ENCODE peak calls at places on chromosome 7, in five cellular contexts. Y, Q, C, F and V are unnamed samples. For H3K4me1, the result is how much of the 10 kb centered on the place peaks cover.

GRCh38 chr7:100190059-100190711 is 12.5 kb downstream of the STAG3 start:
- DNase-seq in Y (no peak), F (no peak), C (no peak), Q (no peak), V (peak)

GRCh38 chr7:55308186-55308929 is 56.8 kb upstream of the LANCL2 start:
- DNase-seq in F (no peak), Y (no peak), Q (no peak), C (no peak), V (no peak)

GRCh38 chr7:121515651-121516401 is 119.7 kb upstream of the FAM3C start:
- DNase-seq in Q (no peak), F (no peak), C (no peak), Y (no peak), V (no peak)

GRCh38 chr7:155824195-155824915 is 12.1 kb upstream of the SHH start:
- DNase-seq in C (no peak), Q (no peak), F (no peak), Y (peak), V (peak)

GRCh38 chr7:28714452-28715120 is 243.5 kb downstream of the TRIL start:
- DNase-seq in Q (no peak), Y (no peak), C (no peak), F (no peak), V (no peak)

GRCh38 chr7:140143997-140144396 is 32.8 kb downstream of the KDM7A start:
- DNase-seq in F (no peak), Y (no peak), Q (no peak), C (no peak), V (no peak)

GRCh38 chr7:50068026-50068425 is 25.0 kb downstream of the ZPBP start:
- DNase-seq in F (no peak), Q (no peak), C (no peak), Y (peak), V (peak)

GRCh38 chr7:47795631-47796030 is 152.6 kb downstream of the PKD1L1 start:
- DNase-seq in C (no peak), F (no peak), Y (no peak), Q (no peak), V (no peak)

GRCh38 chr7:13017325-13017853 is 330.0 kb downstream of the ARL4A start:
- DNase-seq in C (no peak), Y (no peak), F (no peak), Q (no peak), V (peak)

GRCh38 chr7:79282882-79283602 is 170.4 kb downstream of the MAGI2 start:
- DNase-seq in Q (no peak), Y (no peak), C (no peak), F (no peak), V (no peak)

GRCh38 chr7:36175872-36176271 is 22.8 kb downstream of the EEPD1 start:
- DNase-seq in F (peak), Q (no peak), C (peak), Y (no peak), V (no peak)

GRCh38 chr7:95631545-95631944 is 35.2 kb upstream of the PDK4 start:
- DNase-seq in Q (no peak), Y (no peak), C (no peak), F (no peak), V (no peak)

GRCh38 chr7:51075681-51076580 is 240.7 kb downstream of the COBL start:
- DNase-seq in F (no peak), Y (no peak), Q (no peak), C (peak), V (no peak)

GRCh38 chr7:103784887-103785286 is 204.6 kb downstream of the RELN start:
- DNase-seq in Y (no peak), C (no peak), F (no peak), Q (no peak), V (no peak)

GRCh38 chr7:12564996-12565764 is 5.3 kb upstream of the SCIN start:
- DNase-seq in C (no peak), F (no peak), Q (no peak), Y (no peak), V (peak)

GRCh38 chr7:134016223-134016941 is 110.8 kb upstream of the LRGUK start:
- DNase-seq in Y (no peak), Q (no peak), F (no peak), C (no peak), V (peak)

DNA sequence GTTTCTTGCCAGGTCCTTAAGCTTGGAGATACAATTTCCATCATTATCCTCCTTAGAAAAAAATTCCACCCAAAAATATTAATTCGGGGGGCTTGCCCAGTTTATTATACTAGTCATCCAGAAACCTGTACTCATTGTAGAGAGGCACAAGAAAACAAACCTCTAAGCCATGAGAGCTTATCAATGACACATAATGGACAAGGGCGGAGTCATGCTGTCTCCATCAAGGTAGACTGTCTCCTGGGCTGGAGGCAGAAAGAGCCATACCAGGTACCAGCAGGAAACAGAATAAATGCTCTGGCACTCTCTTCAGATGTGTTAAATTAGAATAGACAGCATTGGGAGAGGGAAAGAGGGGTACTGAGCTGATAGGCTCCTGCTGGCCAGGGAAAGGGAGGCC is 69.8 kb upstream of the GSDME start:
- DNase-seq in F (no peak), Q (no peak), C (no peak), Y (no peak), V (peak)
- H3K4me1 ChIP-seq in F (under half), Q (under half), C (under half), Y (under half), V (under half)

GRCh38 chr7:5766321-5766761 is 15.1 kb downstream of the RNF216 start:
- DNase-seq in Y (no peak), F (no peak), Q (no peak), C (no peak), V (no peak)

GRCh38 chr7:5769571-5769970 is 11.9 kb downstream of the RNF216 start:
- DNase-seq in Q (no peak), C (no peak), F (no peak), Y (no peak), V (no peak)

DNA sequence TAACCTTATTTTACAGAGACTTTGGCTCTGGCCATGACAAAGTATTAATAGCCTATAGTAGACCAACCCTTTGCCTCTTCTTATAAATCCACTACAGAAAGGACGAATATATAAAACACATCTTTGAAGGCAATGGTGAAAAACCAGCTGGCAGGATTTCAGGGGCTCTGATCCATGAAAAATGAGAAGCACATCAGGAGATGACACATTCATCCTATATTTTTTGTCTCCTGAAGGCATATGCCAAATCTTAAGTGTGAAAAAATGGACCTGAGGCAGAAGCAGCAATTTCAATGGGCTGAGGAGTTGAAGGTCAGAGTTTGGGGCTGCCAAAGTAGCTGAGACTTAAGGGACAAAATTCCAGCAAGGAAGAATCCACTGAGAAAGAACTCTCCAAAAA is 14.4 kb downstream of the RNF216 start:
- DNase-seq in Q (no peak), C (no peak), F (no peak), Y (no peak), V (no peak)
- H3K27ac ChIP-seq in Q (no peak), C (no peak), F (no peak), Y (no peak), V (no peak)

GRCh38 chr7:129341838-129342806 is 92.1 kb upstream of the STRIP2 start:
- DNase-seq in C (no peak), F (no peak), Q (no peak), Y (no peak), V (peak)

GRCh38 chr7:129343099-129343700 is 91.0 kb upstream of the STRIP2 start:
- DNase-seq in Q (no peak), Y (no peak), C (no peak), F (no peak), V (peak)

GRCh38 chr7:129338450-129338849 is 95.8 kb upstream of the STRIP2 start:
- DNase-seq in C (no peak), Q (no peak), Y (no peak), F (no peak), V (no peak)

DNA sequence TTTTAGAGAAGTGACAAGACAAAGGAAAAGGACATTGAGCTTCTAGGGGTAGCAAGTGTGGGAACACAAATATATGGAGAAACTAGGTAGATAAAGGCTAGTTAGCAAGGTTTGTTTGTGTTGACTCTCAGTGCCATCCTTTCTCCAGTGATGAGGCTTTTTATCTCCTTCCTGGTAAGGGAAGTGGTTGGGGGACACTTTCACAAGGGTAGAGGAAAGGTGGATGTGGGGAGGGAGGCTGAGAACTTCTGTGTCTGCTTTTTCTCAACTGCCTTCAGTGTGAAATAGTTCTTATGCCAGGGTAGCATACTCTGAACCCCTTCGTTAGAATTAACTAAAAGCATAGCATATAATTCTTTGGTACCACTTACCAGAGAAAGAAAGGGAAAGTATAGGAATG is 93.0 kb upstream of the STRIP2 start:
- DNase-seq in Q (no peak), F (no peak), Y (no peak), C (no peak), V (no peak)
- H3K4me3 ChIP-seq in Q (no peak), F (no peak), Y (no peak), C (no peak), V (no peak)

DNA sequence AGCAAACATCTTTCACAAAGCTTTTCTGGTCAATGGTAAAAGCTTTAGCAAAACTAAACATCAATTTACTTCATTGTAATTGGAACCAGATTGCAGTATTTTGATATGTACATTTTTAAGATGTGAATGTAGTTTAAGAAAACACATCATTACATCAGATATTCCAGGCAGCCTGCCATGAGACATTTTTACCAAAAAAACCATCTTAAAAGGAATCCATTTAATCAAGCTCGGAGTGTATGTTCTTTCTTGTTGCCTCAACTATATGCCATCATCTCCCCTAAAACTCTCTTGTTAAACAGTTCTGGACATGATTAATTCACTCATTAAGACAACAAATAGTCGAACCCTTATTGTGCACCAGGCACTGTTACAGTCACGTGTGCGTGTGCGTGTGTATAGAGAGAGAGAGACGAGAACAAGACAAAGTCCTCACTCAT is 97.5 kb downstream of the UBE2H start:
- DNase-seq in F (no peak), Y (no peak), Q (no peak), C (no peak), V (no peak)
- H3K4me1 ChIP-seq in F (under half), Y (under half), Q (under half), C (half or more), V (under half)

DNA sequence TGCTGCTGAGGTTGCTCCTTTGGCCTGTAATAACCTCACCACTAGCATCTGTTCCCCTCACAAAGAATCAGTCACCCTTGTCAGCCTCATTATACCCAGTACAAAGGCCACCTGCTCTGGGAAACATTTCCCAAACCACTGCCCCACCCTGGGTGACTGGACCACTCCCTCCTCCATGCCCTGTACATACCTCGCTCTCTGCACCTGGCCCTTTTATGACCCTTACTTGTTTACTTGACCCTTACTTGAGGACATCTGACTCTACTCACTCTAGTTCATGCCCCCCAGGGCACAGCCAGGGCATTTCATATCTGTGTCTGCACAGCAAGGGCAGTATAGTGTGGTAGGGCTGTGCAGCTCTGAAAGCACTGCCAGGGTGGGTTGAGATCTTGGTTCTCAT is 21.4 kb upstream of the AOC1 start:
- DNase-seq in F (peak), Q (no peak), Y (peak), C (no peak), V (peak)
- H3K27ac ChIP-seq in F (no peak), Q (no peak), Y (no peak), C (no peak), V (no peak)

GRCh38 chr7:149692557-149692982 is 80.8 kb downstream of the ZNF467 start:
- DNase-seq in Q (no peak), Y (no peak), F (no peak), C (no peak), V (no peak)
- H3K4me3 ChIP-seq in Q (no peak), Y (no peak), F (no peak), C (peak), V (no peak)

GRCh38 chr7:26857534-26858228 is 6.7 kb downstream of the SKAP2 start:
- DNase-seq in Q (no peak), Y (peak), F (peak), C (no peak), V (no peak)

GRCh38 chr7:26855421-26855820 is 9.0 kb downstream of the SKAP2 start:
- DNase-seq in F (no peak), Y (no peak), C (no peak), Q (no peak), V (no peak)

GRCh38 chr7:26857170-26857533 is 7.2 kb downstream of the SKAP2 start:
- DNase-seq in C (no peak), F (no peak), Y (no peak), Q (no peak), V (no peak)

GRCh38 chr7:26854932-26855331 is 9.5 kb downstream of the SKAP2 start:
- DNase-seq in F (no peak), C (no peak), Q (no peak), Y (no peak), V (no peak)

GRCh38 chr7:26856481-26856880 is 7.9 kb downstream of the SKAP2 start:
- DNase-seq in C (no peak), Y (no peak), F (no peak), Q (no peak), V (no peak)
- H3K4me1 ChIP-seq in C (under half), Y (under half), F (under half), Q (under half), V (under half)